ENCODE peak calls at places on chromosome 9, in seven cellular contexts. I is H1, H is GM12878, S is HCT116, O is SK-N-SH, U is K562, W is HepG2. L is an unnamed sample.

GRCh38 chr9:86948153-86948929 is 1.0 kb upstream of the GAS1 start:
- DNase-seq in I (no peak), H (no peak), S (peak; percentile 47), O (peak; percentile 74), U (peak; percentile 50), W (peak; percentile 13), L (peak; percentile 13)

GRCh38 chr9:86891091-86891490 is 56.2 kb downstream of the GAS1 start:
- DNase-seq in I (no peak), H (no peak), S (no peak), O (no peak), U (no peak), W (no peak), L (no peak)

GRCh38 chr9:113570749-113571711 is 107.5 kb downstream of the RGS3 start:
- DNase-seq in I (no peak), H (no peak), S (no peak), O (no peak), U (no peak), W (no peak), L (no peak)

GRCh38 chr9:116504893-116505480 is 182.1 kb upstream of the TRIM32 start:
- DNase-seq in I (no peak), H (peak; percentile 27), S (no peak), O (no peak), U (no peak), W (peak; percentile 23), L (no peak)

GRCh38 chr9:108083160-108083559 is 593.6 kb upstream of the KLF4 start:
- DNase-seq in I (no peak), H (no peak), S (no peak), O (peak; percentile 10), U (no peak), W (no peak), L (no peak)

GRCh38 chr9:110650991-110651411 is 17.6 kb upstream of the MUSK start:
- DNase-seq in I (no peak), H (no peak), S (no peak), O (no peak), U (no peak), W (no peak), L (no peak)

GRCh38 chr9:118366228-118366627 is 662.0 kb downstream of the TLR4 start:
- DNase-seq in I (no peak), H (no peak), S (no peak), O (no peak), U (no peak), W (no peak), L (no peak)

GRCh38 chr9:76905984-76906861 is at the start of gene PRUNE2:
- DNase-seq in I (peak; percentile 83), H (no peak), S (no peak), O (peak; percentile 35), U (no peak), W (no peak), L (peak; percentile 72)

GRCh38 chr9:73264636-73265035 is 113.0 kb downstream of the ANXA1 start:
- DNase-seq in I (no peak), H (no peak), S (no peak), O (no peak), U (no peak), W (no peak), L (no peak)

GRCh38 chr9:14326264-14326826 is 12.4 kb upstream of the NFIB start:
- DNase-seq in I (no peak), H (no peak), S (no peak), O (no peak), U (no peak), W (no peak), L (no peak)

GRCh38 chr9:129990269-129991005 is 52.6 kb downstream of the FNBP1 start:
- DNase-seq in I (no peak), H (no peak), S (no peak), O (no peak), U (no peak), W (no peak), L (no peak)

GRCh38 chr9:90562229-90562628 is 80.4 kb downstream of the DIRAS2 start:
- DNase-seq in I (no peak), H (no peak), S (no peak), O (no peak), U (no peak), W (no peak), L (no peak)

GRCh38 chr9:33082538-33083326 is 6.3 kb upstream of the SMU1 start:
- DNase-seq in I (no peak), H (no peak), S (no peak), O (no peak), U (no peak), W (no peak), L (no peak)

GRCh38 chr9:77210116-77210515 is 32.8 kb downstream of the VPS13A start:
- DNase-seq in I (peak; percentile 39), H (no peak), S (no peak), O (no peak), U (no peak), W (peak; percentile 58), L (no peak)

GRCh38 chr9:27489087-27489876 is 34.8 kb upstream of the IFNK start:
- DNase-seq in I (no peak), H (peak; percentile 50), S (no peak), O (no peak), U (no peak), W (no peak), L (no peak)

GRCh38 chr9:91273853-91274552 is 87.7 kb downstream of the AUH start:
- DNase-seq in I (no peak), H (no peak), S (peak; percentile 8), O (no peak), U (peak; percentile 17), W (peak; percentile 6), L (no peak)

GRCh38 chr9:93908591-93909241 is 46.4 kb downstream of the BARX1 start:
- DNase-seq in I (no peak), H (no peak), S (no peak), O (peak; percentile 45), U (no peak), W (no peak), L (no peak)

GRCh38 chr9:15211160-15211993 is 95.6 kb downstream of the TTC39B start:
- DNase-seq in I (peak; percentile 34), H (peak; percentile 30), S (peak; percentile 50), O (peak; percentile 57), U (peak; percentile 28), W (peak; percentile 70), L (no peak)

GRCh38 chr9:102521097-102521755 is 473.9 kb upstream of the CYLC2 start:
- DNase-seq in I (no peak), H (no peak), S (no peak), O (no peak), U (no peak), W (no peak), L (no peak)

GRCh38 chr9:85723220-85723619 is 18.5 kb downstream of the AGTPBP1 start:
- DNase-seq in I (peak; percentile 83), H (no peak), S (no peak), O (no peak), U (no peak), W (peak; percentile 90), L (no peak)

GRCh38 chr9:24041294-24041693 is 215.3 kb upstream of the ELAVL2 start:
- DNase-seq in I (no peak), H (no peak), S (no peak), O (no peak), U (no peak), W (no peak), L (no peak)
- TF ChIP-seq JUND in I (no peak), H (no peak), S (no peak), O (no peak), U (no peak), W (no peak), L (no peak)

GRCh38 chr9:109120204-109120789 is 550 bp upstream of the TMEM245 start:
- DNase-seq in I (no peak), H (no peak), S (no peak), O (no peak), U (no peak), W (no peak), L (no peak)

GRCh38 chr9:109119439-109120203 is at the start of gene TMEM245:
- DNase-seq in I (peak; percentile 97), H (peak; percentile 92), S (peak; percentile 99), O (peak; percentile 94), U (peak; percentile 85), W (peak; percentile 98), L (peak; percentile 95)

GRCh38 chr9:109121218-109121796 is 1.6 kb upstream of the TMEM245 start:
- DNase-seq in I (no peak), H (no peak), S (no peak), O (no peak), U (no peak), W (no peak), L (no peak)

GRCh38 chr9:109117856-109118801 is 1.6 kb downstream of the TMEM245 start:
- DNase-seq in I (no peak), H (no peak), S (no peak), O (peak; percentile 22), U (peak; percentile 71), W (peak; percentile 65), L (peak; percentile 27)

DNA sequence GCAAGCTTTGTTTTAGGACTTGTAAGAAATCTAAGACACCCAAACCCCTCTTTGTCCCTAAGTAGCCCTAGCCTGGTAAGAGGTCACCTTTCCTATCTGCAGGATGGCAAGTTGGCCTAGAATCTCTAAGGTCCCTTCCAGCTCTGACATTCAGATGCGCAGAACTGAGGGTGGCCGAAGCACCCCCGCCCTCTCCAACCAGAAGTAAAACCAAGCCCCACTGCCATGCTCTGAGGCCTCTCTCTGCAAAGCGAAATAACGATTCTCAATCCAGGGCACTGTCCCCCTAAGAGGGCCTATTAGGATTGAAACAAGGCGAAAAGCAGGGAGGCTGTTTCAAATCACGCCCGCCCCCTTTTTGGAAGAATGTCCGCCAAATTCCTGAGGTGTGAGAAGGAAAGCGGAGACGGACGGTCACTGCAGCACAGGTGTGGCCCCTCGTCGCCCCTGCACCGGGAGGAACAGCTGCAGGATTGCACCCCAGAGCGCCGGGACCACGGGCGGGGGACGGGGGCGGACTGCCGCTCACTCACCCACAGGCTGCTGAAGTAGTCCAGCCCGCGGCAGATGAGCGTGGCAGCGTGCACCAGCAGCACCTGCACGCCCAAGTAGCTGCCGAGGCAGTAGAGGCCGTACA is 827 bp downstream of the TMEM245 start:
- DNase-seq in I (no peak), H (no peak), S (no peak), O (no peak), U (peak; percentile 31), W (peak; percentile 16), L (peak; percentile 16)
- TF ChIP-seq JUND in I (no peak), H (no peak), S (no peak), O (no peak), U (no peak), W (no peak), L (no peak)

DNA sequence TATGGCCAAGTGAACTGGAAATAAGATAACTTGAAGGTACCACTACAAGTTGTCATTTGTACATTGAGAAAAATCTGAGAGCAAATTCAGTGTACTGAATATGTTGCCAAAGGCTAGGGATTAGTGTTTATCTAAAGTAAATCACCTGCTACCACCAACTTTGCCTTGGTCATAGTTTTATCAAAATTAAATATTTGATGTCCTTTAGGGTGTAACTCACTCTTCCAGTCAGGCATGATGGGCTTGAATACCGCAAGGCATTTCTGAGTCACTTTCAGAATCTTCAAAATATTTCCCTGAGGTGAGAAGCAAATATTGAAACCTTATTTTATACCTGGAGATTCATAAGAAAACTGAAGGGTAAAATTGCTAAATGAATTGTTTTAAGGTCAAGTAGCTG is 1338.6 kb upstream of the ACO1 start:
- DNase-seq in I (no peak), H (no peak), S (no peak), O (no peak), U (no peak), W (no peak), L (peak; percentile 54)
- TF ChIP-seq JUND in I (no peak), H (no peak), S (no peak), O (no peak), U (no peak), W (no peak), L (no peak)

DNA sequence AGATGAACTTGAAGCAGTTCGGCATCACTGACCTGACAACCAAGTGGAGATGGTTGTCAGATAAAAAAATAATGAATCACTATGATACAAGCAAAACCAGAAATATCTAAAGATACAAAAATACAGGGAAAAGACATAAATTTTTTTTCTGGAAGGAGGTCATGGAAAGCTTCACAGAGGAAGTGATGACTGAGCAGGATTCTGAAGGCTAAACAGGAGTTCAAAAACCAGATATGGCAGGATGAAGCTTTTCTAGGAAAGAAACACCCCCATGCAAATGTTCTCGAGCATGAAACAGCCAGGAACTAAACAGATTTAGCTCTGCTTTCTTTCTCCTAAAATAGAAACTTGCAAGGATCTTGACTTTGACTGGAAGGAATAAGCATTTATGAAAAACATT is 60.7 kb upstream of the IFNE start:
- DNase-seq in I (no peak), H (no peak), S (no peak), O (no peak), U (no peak), W (no peak), L (no peak)
- TF ChIP-seq JUND in I (no peak), H (no peak), S (no peak), O (no peak), U (no peak), W (no peak), L (no peak)